ENCODE peak calls at places on chromosomes 1 and 21, in four cellular contexts. R is GM12878, T is K562, N is HepG2. Y is an unnamed sample.

GRCh38 chr1:42282867-42283583 is 52.0 kb downstream of the FOXJ3 start:
- DNase-seq in R (no peak), N (no peak), T (no peak), Y (no peak)

GRCh38 chr1:112706505-112707216 is at the start of gene RHOC:
- DNase-seq in R (no peak), T (peak), N (no peak), Y (peak)

GRCh38 chr1:202221911-202222909 is 28.6 kb downstream of the LGR6 start:
- DNase-seq in T (no peak), R (no peak), N (peak), Y (no peak)

GRCh38 chr1:155598842-155599331 is 11.1 kb upstream of the MSTO1 start:
- DNase-seq in N (no peak), R (no peak), T (no peak), Y (no peak)

GRCh38 chr1:205800470-205800869 is 12.5 kb downstream of the SLC41A1 start:
- DNase-seq in R (no peak), N (no peak), T (no peak), Y (no peak)

GRCh38 chr1:11938722-11939526 is 4.4 kb downstream of the PLOD1 start:
- DNase-seq in R (no peak), T (peak), N (no peak), Y (no peak)

GRCh38 chr1:32361308-32361673 is 994 bp downstream of the FAM229A start:
- DNase-seq in R (no peak), T (no peak), N (no peak), Y (no peak)

GRCh38 chr21:14889080-14889805 is 175.6 kb downstream of the NRIP1 start:
- DNase-seq in N (peak), R (no peak), T (no peak), Y (no peak)

GRCh38 chr1:33241866-33242265 is 14.4 kb upstream of the ZNF362 start:
- DNase-seq in N (no peak), T (no peak), R (no peak), Y (no peak)

GRCh38 chr1:241485554-241485992 is 34.0 kb downstream of the FH start:
- DNase-seq in N (peak), R (peak), T (peak), Y (no peak)

GRCh38 chr1:184059887-184060286 is 8.4 kb downstream of the TSEN15 start:
- DNase-seq in T (no peak), N (no peak), R (no peak), Y (no peak)

GRCh38 chr1:54112027-54112426 is 40.8 kb downstream of the CDCP2 start:
- DNase-seq in T (no peak), R (no peak), N (no peak), Y (no peak)

GRCh38 chr1:199684686-199685273 is 342.7 kb upstream of the NR5A2 start:
- DNase-seq in T (peak), N (peak), R (peak), Y (peak)

GRCh38 chr1:113118266-113118665 is 45.3 kb downstream of the LRIG2 start:
- DNase-seq in N (no peak), T (no peak), R (no peak), Y (no peak)

GRCh38 chr1:44807364-44808062 is 362 bp upstream of the DYNLT4 start:
- DNase-seq in N (peak), T (peak), R (peak), Y (no peak)

GRCh38 chr1:46643368-46643775 is 24.8 kb downstream of the ATPAF1 start:
- DNase-seq in T (no peak), N (peak), R (no peak), Y (no peak)

GRCh38 chr21:42590431-42591131 is 62.8 kb upstream of the PDE9A start:
- DNase-seq in R (no peak), T (no peak), N (no peak), Y (no peak)

GRCh38 chr21:16978309-16978895 is 534.4 kb upstream of the CXADR start:
- DNase-seq in N (no peak), T (no peak), R (no peak), Y (no peak)

GRCh38 chr21:32467291-32467690 is 54.8 kb downstream of the EVA1C start:
- DNase-seq in R (no peak), T (no peak), N (no peak), Y (no peak)

GRCh38 chr1:119275145-119275929 is 93.2 kb upstream of the HAO2 start:
- DNase-seq in T (peak), N (peak), R (no peak), Y (peak)

GRCh38 chr1:20093940-20094391 is 24.0 kb downstream of the PLA2G5 start:
- DNase-seq in N (no peak), R (no peak), T (no peak), Y (no peak)

GRCh38 chr1:119982006-119982405 is 85.7 kb upstream of the ADAM30 start:
- DNase-seq in T (no peak), N (no peak), R (no peak), Y (no peak)

GRCh38 chr1:226097866-226098625 is 35.5 kb downstream of the H3-3A start:
- DNase-seq in T (no peak), N (no peak), R (no peak), Y (no peak)

GRCh38 chr1:204647114-204647804 is 38.3 kb downstream of the LRRN2 start:
- DNase-seq in N (peak), T (peak), R (peak), Y (no peak)

GRCh38 chr1:10830961-10831669 is 34.7 kb upstream of the CASZ1 start:
- DNase-seq in T (no peak), R (no peak), N (no peak), Y (no peak)

GRCh38 chr1:32447469-32448185 is 17.2 kb upstream of the ZBTB8B start:
- DNase-seq in T (no peak), R (no peak), N (no peak), Y (no peak)

GRCh38 chr1:227763246-227764018 is 28.2 kb downstream of the SNAP47 start:
- DNase-seq in N (no peak), T (no peak), R (no peak), Y (no peak)

GRCh38 chr1:147080013-147080661 is 92.1 kb downstream of the PRKAB2 start:
- DNase-seq in R (no peak), T (no peak), N (no peak), Y (no peak)

GRCh38 chr21:43866233-43866632 is 1.2 kb downstream of the AGPAT3 start:
- DNase-seq in N (no peak), R (no peak), T (peak), Y (peak)

GRCh38 chr1:184664042-184664659 is 90.5 kb downstream of the EDEM3 start:
- DNase-seq in N (peak), R (no peak), T (peak), Y (peak)

GRCh38 chr1:32349211-32349708 is 13.0 kb downstream of the FAM229A start:
- DNase-seq in N (peak), R (no peak), T (no peak), Y (no peak)

GRCh38 chr1:97340951-97341350 is 579.9 kb downstream of the DPYD start:
- DNase-seq in N (no peak), R (no peak), T (no peak), Y (no peak)

GRCh38 chr21:45404726-45405270 is at the start of gene COL18A1:
- DNase-seq in R (no peak), N (no peak), T (peak), Y (peak)

GRCh38 chr1:151012684-151013471 is 4.6 kb downstream of the PRUNE1 start:
- DNase-seq in R (no peak), N (peak), T (no peak), Y (no peak)

GRCh38 chr1:48127735-48128685 is 94.5 kb upstream of the SLC5A9 start:
- DNase-seq in N (no peak), R (no peak), T (no peak), Y (no peak)

GRCh38 chr1:228415853-228416216 is 826 bp downstream of the TRIM17 start:
- DNase-seq in R (no peak), N (no peak), T (no peak), Y (no peak)

DNA sequence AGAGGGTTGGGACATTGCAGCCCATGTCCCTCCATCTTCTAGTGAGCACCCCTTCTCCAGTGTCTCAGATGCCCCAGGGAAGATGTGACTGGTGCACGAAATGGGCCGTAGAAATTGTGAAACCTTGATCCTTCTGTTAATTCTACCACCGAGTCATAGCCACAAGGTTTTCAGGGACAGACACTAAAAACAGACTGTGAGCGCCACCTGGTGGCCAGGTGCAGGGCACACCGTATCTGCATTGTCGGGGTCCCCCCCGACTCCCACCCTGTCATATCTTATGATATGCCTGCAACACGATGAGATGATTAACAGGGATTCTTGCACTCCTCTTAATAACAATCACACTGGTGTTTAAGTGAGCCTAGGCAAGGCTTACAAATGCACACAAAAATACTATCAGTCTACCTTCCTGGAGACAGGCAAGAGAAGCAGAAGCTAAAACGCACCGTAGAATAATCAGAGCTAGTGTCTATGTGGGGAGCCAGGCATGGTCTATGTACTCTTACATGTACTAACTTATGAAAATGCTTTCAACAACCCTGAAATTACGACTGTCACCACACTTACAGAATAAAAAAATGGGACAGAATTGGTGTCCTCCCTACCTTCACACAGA is 57.8 kb downstream of the FHAD1 start:
- DNase-seq in N (peak), T (peak), R (no peak), Y (peak)
- TF ChIP-seq TARDBP in N (no peak), T (no peak), R (no peak), Y (no peak)

GRCh38 chr1:154431586-154432373 is 26.6 kb downstream of the IL6R start:
- DNase-seq in T (peak), N (no peak), R (no peak), Y (no peak)

GRCh38 chr1:154433161-154433681 is 28.1 kb downstream of the IL6R start:
- DNase-seq in N (no peak), R (no peak), T (no peak), Y (no peak)

GRCh38 chr1:154436433-154436832 is 31.3 kb downstream of the IL6R start:
- DNase-seq in T (no peak), R (no peak), N (no peak), Y (no peak)

GRCh38 chr1:154435801-154436200 is 30.7 kb downstream of the IL6R start:
- DNase-seq in T (no peak), R (no peak), N (no peak), Y (no peak)

GRCh38 chr1:154434346-154435075 is 29.4 kb downstream of the IL6R start:
- DNase-seq in T (no peak), R (no peak), N (no peak), Y (no peak)
- TF ChIP-seq TARDBP in T (no peak), R (no peak), N (no peak), Y (no peak)

GRCh38 chr1:168285971-168286628 is 5.4 kb downstream of the TBX19 start:
- DNase-seq in N (no peak), R (no peak), T (no peak), Y (no peak)

GRCh38 chr1:168285419-168285790 is 4.7 kb downstream of the TBX19 start:
- DNase-seq in N (no peak), T (no peak), R (no peak), Y (no peak)

GRCh38 chr1:168288311-168289052 is 7.8 kb downstream of the TBX19 start:
- DNase-seq in R (no peak), N (no peak), T (no peak), Y (no peak)

GRCh38 chr1:168291222-168291824 is 10.6 kb downstream of the TBX19 start:
- DNase-seq in R (no peak), T (no peak), N (no peak), Y (no peak)

DNA sequence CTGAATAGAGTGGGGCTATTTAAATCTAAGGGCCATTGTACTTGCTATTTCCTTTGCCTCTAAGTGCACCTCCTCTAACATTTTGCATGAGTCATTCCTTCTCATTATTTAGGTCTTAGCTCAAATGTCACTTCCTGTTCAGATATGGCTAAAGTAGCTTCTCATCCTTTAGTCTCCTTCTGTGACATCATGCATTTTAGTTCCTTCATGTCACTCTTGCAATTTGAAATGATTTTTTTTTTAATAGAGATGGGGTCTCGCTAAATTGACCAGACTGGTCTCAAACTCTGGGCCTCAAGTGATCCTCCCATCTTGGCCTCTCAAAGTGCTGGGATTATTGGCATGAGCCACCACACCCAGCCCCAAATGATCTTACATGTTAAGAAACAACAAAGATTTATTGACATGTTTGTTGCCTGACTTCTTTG is 6.6 kb downstream of the TBX19 start:
- DNase-seq in R (no peak), N (no peak), T (peak), Y (no peak)
- TF ChIP-seq TARDBP in R (no peak), N (no peak), T (peak), Y (no peak)

DNA sequence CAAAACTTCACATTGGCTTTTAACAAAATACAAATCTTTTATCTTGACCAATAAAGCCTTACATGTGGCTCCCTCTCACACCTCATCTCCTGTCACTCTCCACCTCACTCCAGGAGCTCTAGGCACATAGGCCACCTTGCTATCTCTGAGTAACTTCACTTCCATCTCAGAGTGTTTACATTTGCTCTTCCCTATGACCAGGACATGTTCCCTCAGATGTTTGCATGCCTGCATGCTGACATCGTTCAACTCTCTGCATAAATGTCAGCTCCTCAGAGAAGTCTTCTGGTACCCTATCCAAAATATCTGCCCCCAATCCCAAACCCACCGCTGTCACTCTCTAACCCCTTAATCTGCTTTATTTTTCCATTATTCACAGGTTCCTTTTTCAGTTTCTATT is 110.9 kb downstream of the TOMM20 start:
- DNase-seq in N (peak), T (no peak), R (no peak), Y (no peak)
- TF ChIP-seq TARDBP in N (no peak), T (no peak), R (no peak), Y (no peak)

GRCh38 chr1:245915851-245916250 is 591.2 kb downstream of the SMYD3 start:
- DNase-seq in T (no peak), N (no peak), R (no peak), Y (no peak)
- TF ChIP-seq TARDBP in T (no peak), N (no peak), R (no peak), Y (no peak)

GRCh38 chr1:218425647-218426342 is 80.7 kb downstream of the TGFB2 start:
- DNase-seq in N (peak), T (no peak), R (no peak), Y (no peak)
- TF ChIP-seq TARDBP in N (no peak), T (no peak), R (no peak), Y (no peak)

GRCh38 chr1:156801409-156802121 is 15.1 kb downstream of the SH2D2A start:
- DNase-seq in T (no peak), R (no peak), N (no peak), Y (no peak)
- TF ChIP-seq TARDBP in T (no peak), R (no peak), N (no peak), Y (no peak)

DNA sequence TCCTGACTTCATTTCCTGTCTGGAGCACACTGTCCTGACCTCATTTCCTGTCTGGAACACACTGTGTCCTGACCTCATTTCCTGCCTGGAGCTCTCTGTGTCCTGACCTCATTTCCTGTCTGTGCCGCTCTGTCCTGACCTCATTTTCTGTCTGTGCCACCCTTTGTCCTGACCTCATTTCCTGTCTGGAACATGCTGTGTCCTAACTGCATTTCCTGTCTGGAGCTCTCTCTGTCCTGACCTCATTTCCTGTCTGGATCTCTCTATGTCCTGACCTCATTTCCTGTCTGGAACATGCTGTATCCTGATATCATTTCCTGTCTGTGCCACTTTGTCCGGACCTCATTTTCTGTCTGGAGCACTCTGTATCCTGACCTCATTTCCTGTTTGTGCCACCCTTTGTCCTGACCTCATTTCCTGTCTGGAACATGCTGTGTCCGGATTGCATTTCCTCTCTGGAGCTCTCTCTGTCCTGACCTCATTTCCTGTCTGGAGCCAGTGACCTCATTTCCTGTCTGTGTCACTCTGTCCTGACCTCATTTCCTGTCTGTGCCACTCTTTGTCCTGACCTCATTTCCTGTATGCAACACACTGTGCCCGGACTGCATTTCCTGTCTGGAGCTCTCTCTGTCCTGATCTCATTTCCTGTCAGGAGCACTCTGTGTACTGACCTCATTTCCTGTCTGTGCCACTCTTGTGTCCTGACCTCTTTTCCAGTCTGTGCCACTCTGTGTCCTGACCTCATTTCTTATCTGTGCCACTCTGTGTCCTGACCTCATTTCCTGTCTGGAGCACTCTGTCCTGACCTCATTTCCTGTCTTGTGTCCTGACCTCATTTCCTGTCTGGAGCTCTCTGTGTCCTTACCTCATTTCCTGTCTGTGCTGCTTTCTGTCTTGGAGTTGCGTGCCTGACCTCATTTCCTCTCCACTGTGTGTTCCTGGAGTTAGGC is 27.6 kb downstream of the SKI start:
- DNase-seq in T (no peak), N (peak), R (peak), Y (no peak)
- TF ChIP-seq TARDBP in T (peak), N (no peak), R (no peak), Y (peak)